ENCODE peak calls at places on chromosomes 12 and 14, in nine cellular contexts. J is CD8-positive, alpha-beta T cell; S is upper lobe of left lung; B is left ventricle myocardium inferior; Q is endothelial cell; Z is AG04450; H is ovary; L is WTC11; T is fibroblast of the aortic adventitia. X is an unnamed sample.

GRCh38 chr14:95045836-95046430 is 111.4 kb downstream of the DICER1 start:
- DNase-seq in S (peak), T (no peak), H (peak), B (no peak), J (peak), Z (no peak), L (peak), Q (no peak), X (no peak)

GRCh38 chr14:92546347-92547053 is 32.9 kb downstream of the RIN3 start:
- DNase-seq in T (no peak), Z (peak), J (no peak), Q (no peak), H (no peak), L (no peak), S (no peak), B (no peak), X (no peak)

GRCh38 chr12:12890815-12891645 is at the start of gene GPRC5A:
- DNase-seq in B (peak), L (peak), Q (peak), J (peak), S (peak), T (peak), H (peak), Z (peak), X (no peak)

GRCh38 chr12:63916561-63917476 is 72.3 kb downstream of the SRGAP1 start:
- DNase-seq in L (no peak), S (no peak), H (no peak), B (no peak), J (no peak), Q (no peak), T (peak), Z (no peak), X (no peak)

GRCh38 chr12:131989021-131989420 is 39.3 kb downstream of the EP400 start:
- DNase-seq in H (no peak), Z (no peak), L (no peak), T (no peak), S (no peak), B (no peak), J (no peak), Q (no peak), X (no peak)

GRCh38 chr12:46516933-46517578 is 144.5 kb upstream of the SLC38A2 start:
- DNase-seq in Q (no peak), S (no peak), L (no peak), H (no peak), J (no peak), T (no peak), Z (no peak), B (no peak), X (no peak)

GRCh38 chr12:121284551-121285390 is 11.7 kb downstream of the CAMKK2 start:
- DNase-seq in T (peak), Q (no peak), J (no peak), S (no peak), B (no peak), H (peak), Z (no peak), L (no peak), X (no peak)

GRCh38 chr14:99718031-99718810 is 34.1 kb downstream of the CYP46A1 start:
- DNase-seq in J (peak), Q (no peak), Z (no peak), H (no peak), S (no peak), T (no peak), L (no peak), B (no peak), X (no peak)

GRCh38 chr14:99749763-99750715 is 43.2 kb upstream of the EML1 start:
- DNase-seq in T (peak), L (no peak), S (no peak), Z (no peak), Q (no peak), H (no peak), B (no peak), J (no peak), X (no peak)

GRCh38 chr12:114305446-114305845 is 100.5 kb downstream of the TBX5 start:
- DNase-seq in J (no peak), B (no peak), L (no peak), T (no peak), Q (no peak), Z (no peak), H (no peak), S (no peak), X (no peak)

GRCh38 chr14:65352964-65353530 is 59.5 kb upstream of the FUT8 start:
- DNase-seq in J (no peak), L (no peak), T (no peak), Q (no peak), H (no peak), S (no peak), B (no peak), Z (no peak), X (peak)

GRCh38 chr12:123859035-123859434 is 96.9 kb downstream of the DNAH10 start:
- DNase-seq in H (no peak), S (no peak), Q (peak), J (no peak), B (no peak), L (peak), T (no peak), Z (no peak), X (no peak)

GRCh38 chr12:124713041-124713435 is 145.6 kb upstream of the NCOR2 start:
- DNase-seq in L (no peak), Z (no peak), H (no peak), T (peak), Q (no peak), J (no peak), S (peak), B (peak), X (no peak)

GRCh38 chr14:71523630-71524320 is 408.5 kb upstream of the RGS6 start:
- DNase-seq in L (no peak), H (no peak), J (no peak), B (no peak), Z (no peak), S (no peak), T (peak), Q (no peak), X (no peak)

DNA sequence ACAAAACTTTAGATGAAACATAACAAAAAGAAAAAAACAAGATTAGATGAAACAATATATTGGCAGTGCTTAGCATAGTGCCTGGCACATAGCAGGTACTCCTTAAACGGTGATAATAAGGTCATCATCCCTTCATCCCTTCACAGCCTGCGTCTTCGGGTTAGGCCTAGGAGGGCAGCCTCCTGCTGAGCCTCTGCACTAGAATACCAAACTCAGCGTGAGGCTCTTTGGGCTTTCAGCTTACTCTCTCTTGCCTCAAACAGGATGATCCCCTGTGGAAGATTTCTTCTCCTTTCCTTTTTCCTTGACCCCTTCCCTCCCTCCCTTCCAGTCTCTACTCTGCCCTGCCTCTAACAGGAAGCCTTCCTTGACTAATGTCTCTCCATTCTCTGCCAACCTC is 14.4 kb upstream of the FIGNL2 start:
- DNase-seq in Z (no peak), T (no peak), J (no peak), Q (no peak), S (no peak), H (no peak), B (no peak), L (no peak), X (no peak)
- TF ChIP-seq CTCF in Z (no peak), T (no peak), J (no peak), Q (no peak), S (no peak), H (no peak), B (no peak), L (no peak), X (no peak)

GRCh38 chr14:68718033-68718725 is 74.7 kb downstream of the ZFP36L1 start:
- DNase-seq in J (no peak), L (no peak), Q (no peak), B (no peak), S (no peak), Z (no peak), H (no peak), T (no peak), X (no peak)

GRCh38 chr14:68712703-68713370 is 80.0 kb downstream of the ZFP36L1 start:
- DNase-seq in S (no peak), H (no peak), Z (no peak), J (no peak), Q (no peak), L (no peak), T (no peak), B (no peak), X (no peak)

GRCh38 chr14:68713782-68714181 is 79.1 kb downstream of the ZFP36L1 start:
- DNase-seq in H (no peak), T (no peak), Z (no peak), Q (no peak), B (no peak), S (no peak), L (no peak), J (no peak), X (no peak)

GRCh38 chr14:68716698-68717097 is 76.2 kb downstream of the ZFP36L1 start:
- DNase-seq in Z (no peak), Q (no peak), S (no peak), T (no peak), B (no peak), H (no peak), L (no peak), J (no peak), X (no peak)

GRCh38 chr14:68715032-68715924 is 77.6 kb downstream of the ZFP36L1 start:
- DNase-seq in B (no peak), H (no peak), T (no peak), S (no peak), Q (no peak), L (no peak), Z (no peak), J (no peak), X (no peak)
- TF ChIP-seq CTCF in B (no peak), H (no peak), T (no peak), S (no peak), Q (no peak), L (no peak), Z (no peak), J (no peak), X (peak)

GRCh38 chr14:34496679-34497513 is 34.9 kb upstream of the SPTSSA start:
- DNase-seq in B (peak), S (peak), T (peak), L (peak), J (no peak), H (peak), Q (peak), Z (peak), X (peak)
- TF ChIP-seq CTCF in B (peak), S (no peak), T (peak), L (no peak), J (no peak), H (peak), Q (no peak), Z (peak), X (no peak)

DNA sequence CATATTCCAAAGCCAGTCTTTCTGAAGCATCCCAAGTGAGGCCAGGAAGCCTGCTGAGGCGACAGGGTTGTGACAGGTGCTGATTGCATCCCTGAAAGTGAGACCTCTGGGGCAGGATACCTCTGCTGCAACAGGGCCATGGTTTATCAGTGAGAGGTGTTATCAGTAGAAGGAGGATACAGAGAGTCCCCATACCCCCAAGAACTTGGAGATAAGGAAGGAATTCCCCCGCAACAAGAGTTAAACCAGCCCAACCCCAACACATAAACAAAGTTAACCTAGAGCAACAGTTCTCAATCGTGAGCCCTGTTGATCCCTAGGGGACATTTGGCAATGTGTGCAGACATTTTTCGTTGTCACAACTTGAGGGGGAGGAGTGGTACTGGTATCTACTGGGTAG is 233.1 kb upstream of the NOS1 start:
- DNase-seq in L (no peak), Z (no peak), T (no peak), B (no peak), S (no peak), Q (no peak), J (no peak), H (no peak), X (no peak)
- TF ChIP-seq CTCF in L (no peak), Z (no peak), T (no peak), B (no peak), S (no peak), Q (no peak), J (no peak), H (no peak), X (no peak)

GRCh38 chr12:54417712-54418440 is 1.2 kb downstream of the ITGA5 start:
- DNase-seq in Q (peak), T (no peak), S (peak), H (peak), Z (no peak), J (no peak), L (peak), B (no peak), X (no peak)

GRCh38 chr12:54414191-54414525 is 4.9 kb downstream of the ITGA5 start:
- DNase-seq in L (no peak), B (no peak), Q (no peak), J (no peak), H (no peak), Z (no peak), T (no peak), S (no peak), X (no peak)

GRCh38 chr12:54413284-54414190 is 5.5 kb downstream of the ITGA5 start:
- DNase-seq in T (no peak), L (no peak), S (peak), B (peak), J (peak), Q (no peak), H (no peak), Z (no peak), X (no peak)

GRCh38 chr12:54416908-54417603 is 2.0 kb downstream of the ITGA5 start:
- DNase-seq in H (peak), J (no peak), B (no peak), Q (no peak), T (peak), L (no peak), S (no peak), Z (no peak), X (no peak)

GRCh38 chr12:54415223-54415929 is 3.7 kb downstream of the ITGA5 start:
- DNase-seq in J (no peak), B (no peak), Z (no peak), T (no peak), L (no peak), S (no peak), H (no peak), Q (no peak), X (no peak)
- TF ChIP-seq CTCF in J (no peak), B (no peak), Z (no peak), T (peak), L (no peak), S (no peak), H (no peak), Q (no peak), X (no peak)

GRCh38 chr14:23895480-23895879 is 58.1 kb upstream of the DHRS4 start:
- DNase-seq in Q (no peak), Z (no peak), H (no peak), L (no peak), S (no peak), T (peak), B (no peak), J (no peak), X (no peak)
- TF ChIP-seq CTCF in Q (no peak), Z (peak), H (no peak), L (no peak), S (no peak), T (peak), B (no peak), J (no peak), X (peak)

DNA sequence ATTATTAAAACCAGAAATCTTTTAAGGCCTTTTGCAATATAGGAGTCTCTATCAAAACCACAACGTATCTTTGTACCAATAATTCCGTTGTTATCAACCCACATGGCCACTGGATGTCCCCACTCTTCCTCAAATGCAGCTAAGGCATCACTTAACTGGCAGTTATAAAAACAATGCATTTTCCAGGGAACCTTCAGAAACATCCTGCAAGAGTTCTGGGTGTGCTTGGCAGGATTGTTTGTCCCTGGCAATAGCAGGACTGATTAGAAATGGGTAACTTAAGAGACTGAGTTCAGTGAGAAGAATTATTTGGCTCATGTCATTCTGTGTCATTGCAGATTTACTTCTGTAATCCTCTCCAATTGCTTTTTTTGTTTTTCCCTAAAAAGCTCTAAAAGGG is 112.0 kb downstream of the SLC15A5 start:
- DNase-seq in L (peak), S (peak), J (no peak), T (peak), H (no peak), B (no peak), Z (peak), Q (peak), X (no peak)
- TF ChIP-seq CTCF in L (peak), S (peak), J (no peak), T (peak), H (no peak), B (peak), Z (peak), Q (peak), X (peak)

GRCh38 chr12:92608418-92609091 is 94.2 kb upstream of the PLEKHG7 start:
- DNase-seq in H (no peak), L (no peak), Z (no peak), T (peak), B (no peak), Q (no peak), S (no peak), J (no peak), X (no peak)
- TF ChIP-seq CTCF in H (peak), L (no peak), Z (peak), T (peak), B (peak), Q (no peak), S (peak), J (no peak), X (peak)

DNA sequence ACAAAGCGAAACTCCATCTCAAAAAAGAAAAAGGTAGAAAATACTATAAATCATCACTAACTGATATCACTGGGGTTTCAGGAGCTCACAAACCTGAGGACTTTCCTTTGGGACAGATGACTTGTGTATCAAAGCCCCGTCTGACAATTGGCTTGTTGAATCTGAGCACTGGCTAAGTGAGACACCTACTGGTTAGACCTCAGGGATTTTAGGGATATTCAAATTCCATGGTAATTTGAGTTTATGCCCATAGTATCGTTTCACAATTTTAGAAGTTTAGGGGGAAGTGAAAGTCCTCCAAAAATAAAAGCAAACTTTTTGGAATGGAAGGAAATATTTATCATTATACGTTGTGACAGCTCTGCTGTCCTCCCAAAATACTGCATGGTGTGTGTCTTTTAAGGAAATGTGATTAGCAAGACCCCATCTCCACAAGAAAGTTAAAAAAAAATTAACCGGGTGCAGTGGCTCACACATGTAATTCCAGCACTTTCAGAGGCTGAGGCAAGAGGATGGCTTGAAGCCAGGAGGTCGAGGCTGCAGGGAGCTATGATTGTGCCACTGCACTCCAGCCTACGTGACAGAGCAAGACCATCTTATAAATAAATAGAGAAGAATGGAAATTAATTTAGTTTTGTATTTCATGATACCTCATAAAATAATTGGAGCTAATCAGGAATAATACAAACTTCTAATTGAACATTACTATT is 49.2 kb downstream of the FBXL14 start:
- DNase-seq in S (no peak), T (peak), Z (no peak), H (no peak), J (no peak), Q (no peak), L (no peak), B (peak), X (no peak)
- TF ChIP-seq CTCF in S (peak), T (peak), Z (peak), H (no peak), J (no peak), Q (no peak), L (no peak), B (peak), X (peak)

DNA sequence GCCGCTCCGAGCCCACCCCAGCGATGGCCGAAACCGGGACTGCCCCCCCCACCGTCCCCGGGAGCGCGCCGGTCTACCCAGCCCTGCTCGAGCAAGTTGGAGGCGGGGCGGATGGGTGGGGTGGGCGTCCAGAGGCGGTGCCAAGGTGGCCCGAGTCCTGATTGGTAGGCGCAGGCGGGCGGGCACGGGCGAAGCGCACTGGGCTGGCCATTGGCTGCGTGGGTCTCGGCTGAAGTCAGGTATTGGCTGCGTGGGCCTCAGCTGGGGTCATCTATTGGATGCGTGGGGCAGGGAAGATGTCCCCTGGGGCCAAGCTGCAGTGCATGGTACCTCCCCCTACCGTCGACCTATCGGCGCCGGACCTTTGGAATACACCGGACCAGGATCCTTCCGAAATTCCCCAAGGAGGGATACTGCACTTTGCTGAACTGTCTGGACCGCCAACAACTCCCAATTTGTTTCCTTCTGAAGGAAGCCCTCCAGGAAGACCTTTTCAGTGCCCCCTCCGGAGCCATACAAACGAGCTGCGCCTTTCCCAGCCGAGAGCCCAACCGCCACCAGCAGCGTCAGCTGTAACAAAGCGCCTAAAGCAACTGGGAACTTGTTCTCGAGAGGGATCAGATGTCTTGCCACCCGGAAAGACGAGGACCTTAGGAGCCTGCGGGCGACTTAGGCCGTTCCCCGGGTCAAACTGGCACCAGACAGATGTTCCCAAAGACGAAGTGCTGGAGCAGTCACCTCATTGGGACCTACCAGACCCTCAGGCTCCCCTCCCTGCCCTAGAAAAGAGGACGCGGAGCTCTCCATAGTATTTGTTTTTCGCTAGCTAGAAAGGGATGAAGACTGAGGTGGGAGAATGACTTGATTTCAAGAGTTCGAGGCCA is at the start of gene HOMEZ:
- DNase-seq in B (peak), Z (peak), H (peak), L (peak), S (peak), T (peak), Q (peak), J (peak), X (peak)
- TF ChIP-seq CTCF in B (peak), Z (peak), H (peak), L (no peak), S (peak), T (peak), Q (no peak), J (no peak), X (peak)

X was measured in epithelial cell of proximal tubule.